ENCODE peak calls at places on chromosomes 1 and 21, in seven cellular contexts. One of them, this sample, is unnamed.
A peak's percentile ranks its signal among the peaks of the same experiment; 100 is the strongest.

GRCh38 chr21:29697555-29698193 is 242.1 kb downstream of the GRIK1 start:
- DNase-seq in OCI-LY7: peak; percentile 53
- DNase-seq in progenitor cell of endocrine pancreas: no peak
- DNase-seq in psoas muscle: no peak
- DNase-seq in bronchial epithelial cell: no peak
- DNase-seq in left lung: no peak
- DNase-seq in AG09319: no peak
- DNase-seq in this sample: no peak

GRCh38 chr1:83860506-83861221 is 138.3 kb downstream of the TTLL7 start:
- DNase-seq in OCI-LY7: peak; percentile 63
- DNase-seq in psoas muscle: peak; percentile 74
- DNase-seq in AG09319: no peak
- DNase-seq in progenitor cell of endocrine pancreas: peak; percentile 69
- DNase-seq in bronchial epithelial cell: peak; percentile 44
- DNase-seq in left lung: peak; percentile 80
- DNase-seq in this sample: peak; percentile 87

GRCh38 chr1:206471415-206471801 is 1.1 kb downstream of the IKBKE start:
- DNase-seq in progenitor cell of endocrine pancreas: no peak
- DNase-seq in left lung: no peak
- DNase-seq in psoas muscle: no peak
- DNase-seq in AG09319: no peak
- DNase-seq in bronchial epithelial cell: no peak
- DNase-seq in OCI-LY7: peak; percentile 51
- DNase-seq in this sample: no peak

GRCh38 chr1:25460020-25460419 is 29.3 kb downstream of the MACO1 start:
- DNase-seq in left lung: no peak
- DNase-seq in OCI-LY7: no peak
- DNase-seq in psoas muscle: no peak
- DNase-seq in AG09319: no peak
- DNase-seq in bronchial epithelial cell: no peak
- DNase-seq in progenitor cell of endocrine pancreas: no peak
- DNase-seq in this sample: no peak

GRCh38 chr1:213127074-213127473 is 76.0 kb downstream of the RPS6KC1 start:
- DNase-seq in left lung: no peak
- DNase-seq in OCI-LY7: no peak
- DNase-seq in progenitor cell of endocrine pancreas: no peak
- DNase-seq in AG09319: no peak
- DNase-seq in bronchial epithelial cell: peak; percentile 59
- DNase-seq in psoas muscle: no peak
- DNase-seq in this sample: no peak

GRCh38 chr1:205436776-205437485 is 15.1 kb upstream of the LEMD1 start:
- DNase-seq in left lung: no peak
- DNase-seq in bronchial epithelial cell: no peak
- DNase-seq in psoas muscle: no peak
- DNase-seq in AG09319: no peak
- DNase-seq in progenitor cell of endocrine pancreas: no peak
- DNase-seq in OCI-LY7: no peak
- DNase-seq in this sample: no peak

GRCh38 chr1:113109908-113110554 is 37.0 kb downstream of the LRIG2 start:
- DNase-seq in progenitor cell of endocrine pancreas: no peak
- DNase-seq in psoas muscle: peak; percentile 19
- DNase-seq in left lung: no peak
- DNase-seq in bronchial epithelial cell: peak; percentile 49
- DNase-seq in OCI-LY7: no peak
- DNase-seq in AG09319: peak; percentile 88
- DNase-seq in this sample: no peak

GRCh38 chr21:38297193-38297592 is 40.4 kb downstream of the KCNJ15 start:
- DNase-seq in bronchial epithelial cell: peak; percentile 36
- DNase-seq in left lung: no peak
- DNase-seq in AG09319: peak; percentile 70
- DNase-seq in progenitor cell of endocrine pancreas: no peak
- DNase-seq in psoas muscle: no peak
- DNase-seq in OCI-LY7: no peak
- DNase-seq in this sample: peak; percentile 5

GRCh38 chr1:27161594-27161993 is 6.7 kb upstream of the SLC9A1 start:
- DNase-seq in left lung: no peak
- DNase-seq in progenitor cell of endocrine pancreas: no peak
- DNase-seq in bronchial epithelial cell: peak; percentile 91
- DNase-seq in OCI-LY7: peak; percentile 87
- DNase-seq in AG09319: no peak
- DNase-seq in psoas muscle: no peak
- DNase-seq in this sample: no peak

GRCh38 chr1:17567582-17567981 is 28.1 kb downstream of the ARHGEF10L start:
- DNase-seq in OCI-LY7: no peak
- DNase-seq in bronchial epithelial cell: no peak
- DNase-seq in AG09319: no peak
- DNase-seq in psoas muscle: peak; percentile 49
- DNase-seq in progenitor cell of endocrine pancreas: no peak
- DNase-seq in left lung: no peak
- DNase-seq in this sample: no peak

GRCh38 chr21:43757601-43758000 is 18.5 kb downstream of the CSTB start:
- DNase-seq in OCI-LY7: no peak
- DNase-seq in psoas muscle: no peak
- DNase-seq in progenitor cell of endocrine pancreas: no peak
- DNase-seq in left lung: no peak
- DNase-seq in AG09319: no peak
- DNase-seq in bronchial epithelial cell: no peak
- DNase-seq in this sample: no peak

GRCh38 chr1:95384570-95384969 is 150.6 kb downstream of the RWDD3 start:
- DNase-seq in left lung: no peak
- DNase-seq in psoas muscle: no peak
- DNase-seq in bronchial epithelial cell: peak; percentile 5
- DNase-seq in AG09319: no peak
- DNase-seq in OCI-LY7: peak; percentile 42
- DNase-seq in progenitor cell of endocrine pancreas: peak; percentile 78
- DNase-seq in this sample: peak; percentile 62

GRCh38 chr1:150981805-150982712 is at the start of gene ANXA9:
- DNase-seq in bronchial epithelial cell: peak; percentile 18
- DNase-seq in OCI-LY7: no peak
- DNase-seq in progenitor cell of endocrine pancreas: no peak
- DNase-seq in AG09319: no peak
- DNase-seq in psoas muscle: no peak
- DNase-seq in left lung: peak; percentile 61
- DNase-seq in this sample: no peak

GRCh38 chr1:150981177-150981804 is 801 bp upstream of the ANXA9 start:
- DNase-seq in OCI-LY7: peak; percentile 52
- DNase-seq in left lung: peak; percentile 65
- DNase-seq in bronchial epithelial cell: peak; percentile 46
- DNase-seq in progenitor cell of endocrine pancreas: no peak
- DNase-seq in AG09319: no peak
- DNase-seq in psoas muscle: no peak
- DNase-seq in this sample: peak; percentile 55

GRCh38 chr1:150976879-150977694 is 2.5 kb upstream of the CERS2 start:
- DNase-seq in psoas muscle: peak; percentile 86
- DNase-seq in AG09319: no peak
- DNase-seq in bronchial epithelial cell: peak; percentile 85
- DNase-seq in progenitor cell of endocrine pancreas: no peak
- DNase-seq in left lung: peak; percentile 95
- DNase-seq in OCI-LY7: peak; percentile 67
- DNase-seq in this sample: peak; percentile 51

GRCh38 chr1:150979007-150979722 is 2.9 kb upstream of the ANXA9 start:
- DNase-seq in left lung: peak; percentile 83
- DNase-seq in psoas muscle: peak; percentile 85
- DNase-seq in AG09319: peak; percentile 72
- DNase-seq in progenitor cell of endocrine pancreas: peak; percentile 85
- DNase-seq in bronchial epithelial cell: peak; percentile 78
- DNase-seq in OCI-LY7: peak; percentile 92
- DNase-seq in this sample: peak; percentile 90

GRCh38 chr1:150979723-150980056 is 2.4 kb upstream of the ANXA9 start:
- DNase-seq in bronchial epithelial cell: no peak
- DNase-seq in AG09319: no peak
- DNase-seq in OCI-LY7: no peak
- DNase-seq in progenitor cell of endocrine pancreas: no peak
- DNase-seq in left lung: no peak
- DNase-seq in psoas muscle: no peak
- DNase-seq in this sample: no peak
- TF ChIP-seq CTCF in bronchial epithelial cell: no peak
- TF ChIP-seq CTCF in AG09319: no peak
- TF ChIP-seq CTCF in OCI-LY7: no peak
- TF ChIP-seq CTCF in progenitor cell of endocrine pancreas: no peak
- TF ChIP-seq CTCF in left lung: no peak
- TF ChIP-seq CTCF in psoas muscle: no peak
- TF ChIP-seq CTCF in this sample: no peak

DNA sequence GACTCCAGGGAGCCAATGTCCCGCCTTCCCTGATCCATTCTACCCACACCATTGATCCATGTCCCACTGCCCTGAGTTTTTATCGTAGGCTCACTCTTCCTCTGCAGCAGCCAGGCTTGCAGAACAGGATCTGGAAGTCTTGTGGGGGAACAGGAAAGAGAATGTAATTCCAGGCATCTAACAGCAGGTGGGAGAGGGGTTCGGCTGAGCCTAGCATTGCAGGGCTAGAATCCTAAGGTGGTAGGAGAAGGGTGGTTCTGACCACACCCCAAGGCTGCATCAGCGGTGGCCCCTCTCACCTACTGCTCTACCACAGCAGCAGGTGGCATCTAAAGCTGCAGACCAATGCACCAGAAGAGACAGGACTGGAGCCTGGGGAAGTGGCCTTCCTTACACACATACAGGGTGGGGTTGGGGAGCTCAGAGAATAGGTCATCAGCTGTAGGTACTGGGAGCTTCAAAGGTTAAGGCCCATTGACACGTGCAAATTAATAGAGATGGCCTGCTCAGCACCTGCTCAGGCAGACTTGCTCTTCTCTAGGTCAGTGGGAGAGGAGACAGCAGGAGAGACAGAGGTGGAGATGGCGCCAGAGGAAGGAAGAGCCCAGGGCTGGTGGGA is 20.5 kb downstream of the KNCN start:
- DNase-seq in progenitor cell of endocrine pancreas: peak; percentile 33
- DNase-seq in AG09319: no peak
- DNase-seq in OCI-LY7: no peak
- DNase-seq in psoas muscle: no peak
- DNase-seq in bronchial epithelial cell: peak; percentile 50
- DNase-seq in left lung: no peak
- DNase-seq in this sample: no peak
- TF ChIP-seq CTCF in progenitor cell of endocrine pancreas: peak; percentile 45
- TF ChIP-seq CTCF in AG09319: no peak
- TF ChIP-seq CTCF in OCI-LY7: no peak
- TF ChIP-seq CTCF in psoas muscle: no peak
- TF ChIP-seq CTCF in bronchial epithelial cell: peak; percentile 35
- TF ChIP-seq CTCF in left lung: no peak
- TF ChIP-seq CTCF in this sample: peak; percentile 47

GRCh38 chr1:48036693-48037386 is 39.7 kb upstream of the TRABD2B start:
- DNase-seq in left lung: no peak
- DNase-seq in progenitor cell of endocrine pancreas: no peak
- DNase-seq in bronchial epithelial cell: peak; percentile 46
- DNase-seq in AG09319: no peak
- DNase-seq in psoas muscle: no peak
- DNase-seq in OCI-LY7: no peak
- DNase-seq in this sample: no peak

GRCh38 chr1:48035371-48036141 is 38.4 kb upstream of the TRABD2B start:
- DNase-seq in psoas muscle: no peak
- DNase-seq in left lung: no peak
- DNase-seq in OCI-LY7: no peak
- DNase-seq in AG09319: no peak
- DNase-seq in bronchial epithelial cell: no peak
- DNase-seq in progenitor cell of endocrine pancreas: no peak
- DNase-seq in this sample: no peak

GRCh38 chr1:48030696-48031365 is 33.6 kb upstream of the TRABD2B start:
- DNase-seq in bronchial epithelial cell: no peak
- DNase-seq in left lung: no peak
- DNase-seq in OCI-LY7: no peak
- DNase-seq in psoas muscle: no peak
- DNase-seq in AG09319: no peak
- DNase-seq in progenitor cell of endocrine pancreas: no peak
- DNase-seq in this sample: no peak

GRCh38 chr1:48031676-48032075 is 34.5 kb upstream of the TRABD2B start:
- DNase-seq in OCI-LY7: no peak
- DNase-seq in progenitor cell of endocrine pancreas: no peak
- DNase-seq in bronchial epithelial cell: no peak
- DNase-seq in AG09319: no peak
- DNase-seq in psoas muscle: no peak
- DNase-seq in left lung: no peak
- DNase-seq in this sample: no peak

GRCh38 chr1:48033495-48034050 is 36.4 kb upstream of the TRABD2B start:
- DNase-seq in AG09319: no peak
- DNase-seq in left lung: no peak
- DNase-seq in progenitor cell of endocrine pancreas: no peak
- DNase-seq in bronchial epithelial cell: no peak
- DNase-seq in OCI-LY7: no peak
- DNase-seq in psoas muscle: no peak
- DNase-seq in this sample: no peak
- TF ChIP-seq CTCF in AG09319: no peak
- TF ChIP-seq CTCF in left lung: no peak
- TF ChIP-seq CTCF in progenitor cell of endocrine pancreas: no peak
- TF ChIP-seq CTCF in bronchial epithelial cell: no peak
- TF ChIP-seq CTCF in OCI-LY7: no peak
- TF ChIP-seq CTCF in psoas muscle: no peak
- TF ChIP-seq CTCF in this sample: no peak

DNA sequence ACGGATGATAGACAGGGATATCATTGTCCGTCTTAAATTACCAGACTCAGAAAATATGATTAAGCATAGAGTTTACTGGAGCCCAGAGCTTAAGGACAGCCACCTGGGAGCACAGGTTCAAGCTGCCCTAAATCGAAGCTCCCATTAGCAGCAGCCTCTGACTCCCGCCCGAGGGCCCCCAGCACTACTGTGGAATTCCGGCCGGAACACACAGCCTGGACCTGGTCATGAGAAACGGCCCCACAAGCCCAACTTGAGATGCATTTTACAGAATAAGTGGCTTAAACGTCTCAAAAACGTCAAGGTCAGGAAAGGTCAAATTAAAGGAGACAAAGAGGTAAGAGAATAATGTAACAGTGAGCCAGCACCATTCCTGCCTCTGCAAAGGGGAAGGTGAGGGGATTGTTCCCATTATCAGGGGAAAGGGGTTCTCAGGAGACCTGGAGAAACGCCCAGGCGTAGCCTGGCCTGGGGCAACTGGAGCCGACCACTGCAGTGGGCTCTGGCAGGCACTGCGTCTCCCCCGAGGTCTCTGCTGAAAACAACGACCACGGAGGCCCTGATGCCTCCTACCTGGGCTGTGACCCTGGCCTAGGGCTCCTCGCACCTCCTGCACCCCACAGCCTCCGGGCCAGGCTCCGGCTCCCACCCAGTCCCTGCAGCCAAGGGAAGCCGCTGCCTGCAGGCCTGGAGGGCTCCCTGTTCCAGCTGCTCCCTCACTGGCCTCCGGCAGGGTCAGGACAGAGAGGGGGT is 11.5 kb upstream of the COL6A1 start:
- DNase-seq in left lung: no peak
- DNase-seq in OCI-LY7: no peak
- DNase-seq in bronchial epithelial cell: no peak
- DNase-seq in progenitor cell of endocrine pancreas: no peak
- DNase-seq in AG09319: no peak
- DNase-seq in psoas muscle: no peak
- DNase-seq in this sample: no peak
- TF ChIP-seq CTCF in left lung: no peak
- TF ChIP-seq CTCF in OCI-LY7: no peak
- TF ChIP-seq CTCF in bronchial epithelial cell: no peak
- TF ChIP-seq CTCF in progenitor cell of endocrine pancreas: no peak
- TF ChIP-seq CTCF in AG09319: no peak
- TF ChIP-seq CTCF in psoas muscle: no peak
- TF ChIP-seq CTCF in this sample: no peak

This sample was measured in endothelial cell.